ENCODE peak calls at places on chromosomes 13 and 19, in four cellular contexts. D, P, K and B are unnamed samples.

GRCh38 chr13:23467048-23467931 is 33.8 kb upstream of the SACS start:
- DNase-seq in D (no peak), K (no peak), P (no peak), B (no peak)

GRCh38 chr19:19627716-19628498 is at the start of gene LPAR2:
- DNase-seq in P (no peak), K (no peak), D (no peak), B (no peak)

GRCh38 chr19:4814625-4815425 is 16.7 kb downstream of the TICAM1 start:
- DNase-seq in P (no peak), K (no peak), D (no peak), B (no peak)

GRCh38 chr19:19276386-19276785 is 3.3 kb upstream of the TM6SF2 start:
- DNase-seq in D (no peak), P (no peak), K (no peak), B (no peak)

GRCh38 chr19:15454371-15454800 is 4.6 kb upstream of the WIZ start:
- DNase-seq in P (no peak), K (no peak), D (no peak), B (no peak)

GRCh38 chr13:51585696-51586095 is 1.4 kb downstream of the WDFY2 start:
- DNase-seq in D (no peak), P (no peak), K (no peak), B (no peak)

GRCh38 chr13:33455291-33455690 is 169.7 kb upstream of the STARD13 start:
- DNase-seq in P (no peak), D (no peak), K (no peak), B (no peak)

GRCh38 chr13:75512253-75512652 is 25.4 kb downstream of the COMMD6 start:
- DNase-seq in K (peak; percentile 80), P (no peak), D (no peak), B (no peak)

GRCh38 chr13:43688230-43688907 is 98.4 kb downstream of the ENOX1 start:
- DNase-seq in D (no peak), P (no peak), K (no peak), B (no peak)

GRCh38 chr19:40714519-40715299 is 2.0 kb downstream of the COQ8B start:
- DNase-seq in P (peak; percentile 81), D (peak; percentile 94), K (peak; percentile 76), B (peak; percentile 92)

GRCh38 chr19:4304509-4305252 is at the start of gene FSD1:
- DNase-seq in K (no peak), P (no peak), D (peak; percentile 95), B (peak; percentile 98)

GRCh38 chr13:109989686-109990085 is 203.3 kb upstream of the IRS2 start:
- DNase-seq in K (no peak), P (no peak), D (no peak), B (no peak)

GRCh38 chr19:19368087-19368486 is 37.4 kb upstream of the GATAD2A start:
- DNase-seq in D (no peak), P (no peak), K (no peak), B (no peak)

GRCh38 chr19:20182232-20182785 is 15.3 kb downstream of the ZNF486 start:
- DNase-seq in P (no peak), D (no peak), K (no peak), B (no peak)

GRCh38 chr19:42367929-42368328 is 22.2 kb downstream of the CNFN start:
- DNase-seq in P (no peak), D (no peak), K (no peak), B (no peak)

GRCh38 chr19:45016388-45017314 is 15.4 kb downstream of the RELB start:
- DNase-seq in K (peak; percentile 94), D (peak; percentile 71), P (peak; percentile 78), B (peak; percentile 69)

GRCh38 chr13:66716502-66716901 is 513.6 kb downstream of the PCDH9 start:
- DNase-seq in K (no peak), D (no peak), P (no peak), B (no peak)

GRCh38 chr13:85666356-85666755 is 132.9 kb downstream of the SLITRK6 start:
- DNase-seq in K (no peak), D (no peak), P (no peak), B (no peak)

GRCh38 chr13:108561152-108561551 is 68.3 kb upstream of the MYO16 start:
- DNase-seq in P (no peak), K (no peak), D (no peak), B (no peak)

GRCh38 chr19:2714531-2715269 is 6.5 kb downstream of the DIRAS1 start:
- DNase-seq in D (no peak), P (no peak), K (no peak), B (no peak)

GRCh38 chr13:42395066-42395821 is 123.3 kb downstream of the AKAP11 start:
- DNase-seq in D (no peak), P (no peak), K (no peak), B (no peak)

GRCh38 chr13:113405481-113406300 is 41.8 kb upstream of the GRTP1 start:
- DNase-seq in K (no peak), D (peak; percentile 26), P (no peak), B (no peak)

GRCh38 chr19:2345794-2346663 is 14.0 kb upstream of the TMPRSS9 start:
- DNase-seq in K (no peak), P (no peak), D (peak; percentile 85), B (no peak)

GRCh38 chr19:10069046-10069445 is 17.1 kb upstream of the SHFL start:
- DNase-seq in D (no peak), P (no peak), K (no peak), B (no peak)

GRCh38 chr19:33248553-33248953 is 22.9 kb upstream of the SLC7A10 start:
- DNase-seq in P (peak; percentile 71), K (no peak), D (no peak), B (no peak)

GRCh38 chr13:109162248-109163051 is 533.0 kb downstream of the MYO16 start:
- DNase-seq in D (no peak), K (peak; percentile 98), P (no peak), B (no peak)

GRCh38 chr13:97340399-97340798 is 93.6 kb upstream of the RAP2A start:
- DNase-seq in D (no peak), P (no peak), K (no peak), B (no peak)

GRCh38 chr13:97338571-97338970 is 95.4 kb upstream of the RAP2A start:
- DNase-seq in P (no peak), K (no peak), D (no peak), B (no peak)

GRCh38 chr13:97337985-97338384 is 96.0 kb upstream of the RAP2A start:
- DNase-seq in P (no peak), D (no peak), K (no peak), B (no peak)

GRCh38 chr13:97339989-97340361 is 94.0 kb upstream of the RAP2A start:
- DNase-seq in P (no peak), K (no peak), D (no peak), B (no peak)

GRCh38 chr13:97339019-97339988 is 94.7 kb upstream of the RAP2A start:
- DNase-seq in P (no peak), D (no peak), K (no peak), B (no peak)
- TF ChIP-seq FOXK2 in P (no peak), D (no peak), K (no peak), B (no peak)

GRCh38 chr19:17757125-17757524 is 5.8 kb downstream of the FCHO1 start:
- DNase-seq in K (no peak), P (no peak), D (no peak), B (no peak)
- TF ChIP-seq FOXK2 in K (no peak), P (no peak), D (no peak), B (no peak)

GRCh38 chr19:601310-601709 is 11.6 kb downstream of the HCN2 start:
- DNase-seq in P (no peak), D (no peak), K (no peak), B (no peak)
- TF ChIP-seq FOXK2 in P (no peak), D (no peak), K (no peak), B (no peak)

GRCh38 chr13:97372929-97373328 is 61.0 kb upstream of the RAP2A start:
- DNase-seq in K (no peak), P (no peak), D (no peak), B (no peak)
- TF ChIP-seq FOXK2 in K (no peak), P (no peak), D (no peak), B (no peak)

GRCh38 chr19:14310055-14310454 is 71.2 kb upstream of the ADGRE5 start:
- DNase-seq in K (peak; percentile 68), P (no peak), D (no peak), B (no peak)
- TF ChIP-seq FOXK2 in K (no peak), P (no peak), D (no peak), B (no peak)